ENCODE peak calls at places on chromosome 22, in four cellular contexts. N is activated effector memory CD4-positive, alpha-beta T cell treated with Interleukin-2 at 50 U/mL for 16 hours; F is HEK293T; X is fibroblast of mammary gland. C is an unnamed sample.

GRCh38 chr22:31879585-31879984 is 64.8 kb upstream of the YWHAH start:
- DNase-seq in N (no peak), F (no peak), X (no peak), C (no peak)

GRCh38 chr22:44325718-44326548 is 13.2 kb upstream of the SHISAL1 start:
- DNase-seq in N (no peak), F (no peak), X (peak; percentile 35), C (no peak)

GRCh38 chr22:40473703-40474102 is 103.3 kb downstream of the SGSM3 start:
- DNase-seq in N (no peak), F (no peak), X (no peak), C (no peak)

GRCh38 chr22:23778576-23778900 is 5.9 kb downstream of the MMP11 start:
- DNase-seq in N (no peak), F (no peak), X (no peak), C (no peak)

GRCh38 chr22:49723478-49724029 is 104.1 kb downstream of the BRD1 start:
- DNase-seq in N (no peak), F (no peak), X (no peak), C (no peak)

GRCh38 chr22:21080435-21081137 is 34.8 kb downstream of the LRRC74B start:
- DNase-seq in N (no peak), F (no peak), X (no peak), C (no peak)

GRCh38 chr22:42880815-42881214 is 23.7 kb upstream of the ARFGAP3 start:
- DNase-seq in N (no peak), F (peak; percentile 29), X (no peak), C (no peak)

GRCh38 chr22:43171607-43172006 is 15.3 kb downstream of the TTLL12 start:
- DNase-seq in N (no peak), F (no peak), X (no peak), C (no peak)

GRCh38 chr22:46673205-46673604 is 53.0 kb downstream of the GRAMD4 start:
- DNase-seq in N (no peak), F (no peak), X (peak; percentile 21), C (no peak)

C was measured in HuH-7.5.